ENCODE peak calls at places on chromosomes 12 and 14, in seven cellular contexts. One of them, this sample, is unnamed.

GRCh38 chr12:6093764-6094163 is 30.7 kb downstream of the VWF start:
- DNase-seq in tibial nerve: no peak
- DNase-seq in HCT116: no peak
- DNase-seq in suprapubic skin: peak
- DNase-seq in IMR-90: no peak
- DNase-seq in lower leg skin: peak
- DNase-seq in heart left ventricle: no peak
- DNase-seq in this sample: no peak

GRCh38 chr12:115867854-115868253 is 409.6 kb downstream of the MED13L start:
- DNase-seq in tibial nerve: no peak
- DNase-seq in HCT116: no peak
- DNase-seq in suprapubic skin: no peak
- DNase-seq in IMR-90: no peak
- DNase-seq in lower leg skin: no peak
- DNase-seq in heart left ventricle: no peak
- DNase-seq in this sample: no peak

GRCh38 chr14:65972346-65972745 is 513.8 kb upstream of the CCDC196 start:
- DNase-seq in tibial nerve: no peak
- DNase-seq in HCT116: no peak
- DNase-seq in suprapubic skin: no peak
- DNase-seq in IMR-90: no peak
- DNase-seq in lower leg skin: no peak
- DNase-seq in heart left ventricle: no peak
- DNase-seq in this sample: no peak

GRCh38 chr14:96502621-96503251 is 554 bp downstream of the PAPOLA start:
- DNase-seq in tibial nerve: no peak
- DNase-seq in HCT116: no peak
- DNase-seq in suprapubic skin: peak
- DNase-seq in IMR-90: peak
- DNase-seq in lower leg skin: peak
- DNase-seq in heart left ventricle: peak
- DNase-seq in this sample: no peak

GRCh38 chr14:102095231-102095870 is 8.5 kb upstream of the HSP90AA1 start:
- DNase-seq in tibial nerve: no peak
- DNase-seq in HCT116: no peak
- DNase-seq in suprapubic skin: no peak
- DNase-seq in IMR-90: peak
- DNase-seq in lower leg skin: no peak
- DNase-seq in heart left ventricle: no peak
- DNase-seq in this sample: no peak

GRCh38 chr12:68617160-68617926 is 6.6 kb downstream of the RAP1B start:
- DNase-seq in tibial nerve: no peak
- DNase-seq in HCT116: no peak
- DNase-seq in suprapubic skin: no peak
- DNase-seq in IMR-90: peak
- DNase-seq in lower leg skin: no peak
- DNase-seq in heart left ventricle: no peak
- DNase-seq in this sample: no peak

GRCh38 chr14:87979689-87980088 is 13.3 kb downstream of the GALC start:
- DNase-seq in tibial nerve: no peak
- DNase-seq in HCT116: no peak
- DNase-seq in suprapubic skin: no peak
- DNase-seq in IMR-90: no peak
- DNase-seq in lower leg skin: no peak
- DNase-seq in heart left ventricle: no peak
- DNase-seq in this sample: no peak

GRCh38 chr12:124465473-124465872 is 101.9 kb downstream of the NCOR2 start:
- DNase-seq in tibial nerve: no peak
- DNase-seq in HCT116: no peak
- DNase-seq in suprapubic skin: no peak
- DNase-seq in IMR-90: no peak
- DNase-seq in lower leg skin: no peak
- DNase-seq in heart left ventricle: no peak
- DNase-seq in this sample: no peak

GRCh38 chr12:93197067-93197593 is 180.6 kb upstream of the NUDT4 start:
- DNase-seq in tibial nerve: no peak
- DNase-seq in HCT116: no peak
- DNase-seq in suprapubic skin: no peak
- DNase-seq in IMR-90: peak
- DNase-seq in lower leg skin: no peak
- DNase-seq in heart left ventricle: no peak
- DNase-seq in this sample: no peak

GRCh38 chr12:47781479-47782371 is 8.7 kb downstream of the SLC48A1 start:
- DNase-seq in tibial nerve: no peak
- DNase-seq in HCT116: no peak
- DNase-seq in suprapubic skin: no peak
- DNase-seq in IMR-90: no peak
- DNase-seq in lower leg skin: no peak
- DNase-seq in heart left ventricle: peak
- DNase-seq in this sample: no peak

GRCh38 chr12:31591308-31591901 is 469 bp upstream of the DENND5B start:
- DNase-seq in tibial nerve: no peak
- DNase-seq in HCT116: no peak
- DNase-seq in suprapubic skin: no peak
- DNase-seq in IMR-90: no peak
- DNase-seq in lower leg skin: no peak
- DNase-seq in heart left ventricle: no peak
- DNase-seq in this sample: peak

GRCh38 chr12:27866382-27867101 is 86.5 kb upstream of the MANSC4 start:
- DNase-seq in tibial nerve: no peak
- DNase-seq in HCT116: no peak
- DNase-seq in suprapubic skin: no peak
- DNase-seq in IMR-90: peak
- DNase-seq in lower leg skin: no peak
- DNase-seq in heart left ventricle: no peak
- DNase-seq in this sample: no peak

GRCh38 chr14:100476012-100476822 is 111.0 kb downstream of the BEGAIN start:
- DNase-seq in tibial nerve: no peak
- DNase-seq in HCT116: peak
- DNase-seq in suprapubic skin: no peak
- DNase-seq in IMR-90: peak
- DNase-seq in lower leg skin: no peak
- DNase-seq in heart left ventricle: no peak
- DNase-seq in this sample: no peak

GRCh38 chr14:85415015-85415712 is 114.8 kb upstream of the FLRT2 start:
- DNase-seq in tibial nerve: peak
- DNase-seq in HCT116: no peak
- DNase-seq in suprapubic skin: no peak
- DNase-seq in IMR-90: peak
- DNase-seq in lower leg skin: peak
- DNase-seq in heart left ventricle: no peak
- DNase-seq in this sample: no peak

GRCh38 chr12:96247567-96247962 is 53.4 kb downstream of the ELK3 start:
- DNase-seq in tibial nerve: no peak
- DNase-seq in HCT116: no peak
- DNase-seq in suprapubic skin: no peak
- DNase-seq in IMR-90: peak
- DNase-seq in lower leg skin: peak
- DNase-seq in heart left ventricle: no peak
- DNase-seq in this sample: no peak

GRCh38 chr12:91406920-91407341 is 224.3 kb upstream of the DCN start:
- DNase-seq in tibial nerve: no peak
- DNase-seq in HCT116: peak
- DNase-seq in suprapubic skin: no peak
- DNase-seq in IMR-90: no peak
- DNase-seq in lower leg skin: no peak
- DNase-seq in heart left ventricle: no peak
- DNase-seq in this sample: no peak

GRCh38 chr12:47818007-47818376 is 1.7 kb downstream of the HDAC7 start:
- DNase-seq in tibial nerve: no peak
- DNase-seq in HCT116: no peak
- DNase-seq in suprapubic skin: no peak
- DNase-seq in IMR-90: no peak
- DNase-seq in lower leg skin: no peak
- DNase-seq in heart left ventricle: no peak
- DNase-seq in this sample: peak

GRCh38 chr12:71731439-71732356 is 23.0 kb upstream of the RAB21 start:
- DNase-seq in tibial nerve: no peak
- DNase-seq in HCT116: no peak
- DNase-seq in suprapubic skin: no peak
- DNase-seq in IMR-90: peak
- DNase-seq in lower leg skin: peak
- DNase-seq in heart left ventricle: no peak
- DNase-seq in this sample: peak

GRCh38 chr14:95387826-95388445 is 68.2 kb upstream of the CLMN start:
- DNase-seq in tibial nerve: no peak
- DNase-seq in HCT116: no peak
- DNase-seq in suprapubic skin: peak
- DNase-seq in IMR-90: no peak
- DNase-seq in lower leg skin: peak
- DNase-seq in heart left ventricle: no peak
- DNase-seq in this sample: no peak

GRCh38 chr14:78202976-78203375 is 32.8 kb downstream of the NRXN3 start:
- DNase-seq in tibial nerve: no peak
- DNase-seq in HCT116: no peak
- DNase-seq in suprapubic skin: no peak
- DNase-seq in IMR-90: no peak
- DNase-seq in lower leg skin: peak
- DNase-seq in heart left ventricle: no peak
- DNase-seq in this sample: no peak

GRCh38 chr14:33163109-33163508 is 224.4 kb downstream of the NPAS3 start:
- DNase-seq in tibial nerve: no peak
- DNase-seq in HCT116: no peak
- DNase-seq in suprapubic skin: no peak
- DNase-seq in IMR-90: no peak
- DNase-seq in lower leg skin: no peak
- DNase-seq in heart left ventricle: no peak
- DNase-seq in this sample: no peak

GRCh38 chr12:92085040-92085439 is 60.6 kb downstream of the BTG1 start:
- DNase-seq in tibial nerve: no peak
- DNase-seq in HCT116: no peak
- DNase-seq in suprapubic skin: no peak
- DNase-seq in IMR-90: peak
- DNase-seq in lower leg skin: no peak
- DNase-seq in heart left ventricle: no peak
- DNase-seq in this sample: no peak

GRCh38 chr12:104546575-104546974 is 89.8 kb downstream of the CHST11 start:
- DNase-seq in tibial nerve: no peak
- DNase-seq in HCT116: no peak
- DNase-seq in suprapubic skin: no peak
- DNase-seq in IMR-90: no peak
- DNase-seq in lower leg skin: no peak
- DNase-seq in heart left ventricle: no peak
- DNase-seq in this sample: no peak

DNA sequence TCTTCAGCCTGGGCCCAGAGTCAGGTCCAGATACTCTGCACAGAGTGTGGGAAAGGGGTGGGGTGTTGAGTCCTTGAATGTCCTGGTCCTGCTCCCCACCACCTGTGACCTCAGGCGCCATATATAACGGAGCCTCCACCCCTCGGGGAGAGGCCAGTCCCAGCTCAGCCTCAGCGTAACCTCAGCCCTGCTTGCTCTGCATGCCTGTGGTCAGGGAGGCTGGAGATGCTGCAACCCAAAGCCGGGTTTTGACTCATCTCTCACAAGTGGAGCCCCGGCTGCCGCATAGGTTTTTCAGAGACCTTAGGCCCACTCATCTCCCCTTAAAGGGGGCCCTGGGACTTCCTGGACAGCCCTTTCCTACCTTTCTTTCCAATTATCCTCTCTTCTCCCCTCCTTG is 1.3 kb downstream of the ITGB7 start:
- DNase-seq in tibial nerve: no peak
- DNase-seq in HCT116: no peak
- DNase-seq in suprapubic skin: peak
- DNase-seq in IMR-90: peak
- DNase-seq in lower leg skin: no peak
- DNase-seq in heart left ventricle: no peak
- DNase-seq in this sample: peak
- TF ChIP-seq POLR2A in tibial nerve: no peak
- TF ChIP-seq POLR2A in HCT116: no peak
- TF ChIP-seq POLR2A in suprapubic skin: no peak
- TF ChIP-seq POLR2A in IMR-90: no peak
- TF ChIP-seq POLR2A in lower leg skin: no peak
- TF ChIP-seq POLR2A in heart left ventricle: no peak
- TF ChIP-seq POLR2A in this sample: no peak

GRCh38 chr14:68766299-68767247 is 26.3 kb downstream of the ZFP36L1 start:
- DNase-seq in tibial nerve: no peak
- DNase-seq in HCT116: no peak
- DNase-seq in suprapubic skin: no peak
- DNase-seq in IMR-90: no peak
- DNase-seq in lower leg skin: no peak
- DNase-seq in heart left ventricle: no peak
- DNase-seq in this sample: no peak
- TF ChIP-seq CTCF in tibial nerve: no peak
- TF ChIP-seq CTCF in HCT116: no peak
- TF ChIP-seq CTCF in suprapubic skin: no peak
- TF ChIP-seq CTCF in IMR-90: no peak
- TF ChIP-seq CTCF in lower leg skin: no peak
- TF ChIP-seq CTCF in heart left ventricle: no peak
- TF ChIP-seq CTCF in this sample: no peak

GRCh38 chr14:30340495-30340894 is 218.5 kb upstream of the G2E3 start:
- DNase-seq in tibial nerve: no peak
- DNase-seq in HCT116: no peak
- DNase-seq in suprapubic skin: no peak
- DNase-seq in IMR-90: no peak
- DNase-seq in lower leg skin: no peak
- DNase-seq in heart left ventricle: no peak
- DNase-seq in this sample: no peak

GRCh38 chr14:30333934-30334333 is 225.0 kb upstream of the G2E3 start:
- DNase-seq in tibial nerve: no peak
- DNase-seq in HCT116: no peak
- DNase-seq in suprapubic skin: no peak
- DNase-seq in IMR-90: peak
- DNase-seq in lower leg skin: no peak
- DNase-seq in heart left ventricle: no peak
- DNase-seq in this sample: no peak

GRCh38 chr14:30337456-30337855 is 221.5 kb upstream of the G2E3 start:
- DNase-seq in tibial nerve: no peak
- DNase-seq in HCT116: no peak
- DNase-seq in suprapubic skin: no peak
- DNase-seq in IMR-90: no peak
- DNase-seq in lower leg skin: no peak
- DNase-seq in heart left ventricle: no peak
- DNase-seq in this sample: no peak

GRCh38 chr14:30339311-30339901 is 219.6 kb upstream of the G2E3 start:
- DNase-seq in tibial nerve: no peak
- DNase-seq in HCT116: no peak
- DNase-seq in suprapubic skin: no peak
- DNase-seq in IMR-90: no peak
- DNase-seq in lower leg skin: no peak
- DNase-seq in heart left ventricle: no peak
- DNase-seq in this sample: no peak
- TF ChIP-seq POLR2A in tibial nerve: no peak
- TF ChIP-seq POLR2A in HCT116: no peak
- TF ChIP-seq POLR2A in suprapubic skin: no peak
- TF ChIP-seq POLR2A in IMR-90: no peak
- TF ChIP-seq POLR2A in lower leg skin: no peak
- TF ChIP-seq POLR2A in heart left ventricle: no peak
- TF ChIP-seq POLR2A in this sample: no peak

DNA sequence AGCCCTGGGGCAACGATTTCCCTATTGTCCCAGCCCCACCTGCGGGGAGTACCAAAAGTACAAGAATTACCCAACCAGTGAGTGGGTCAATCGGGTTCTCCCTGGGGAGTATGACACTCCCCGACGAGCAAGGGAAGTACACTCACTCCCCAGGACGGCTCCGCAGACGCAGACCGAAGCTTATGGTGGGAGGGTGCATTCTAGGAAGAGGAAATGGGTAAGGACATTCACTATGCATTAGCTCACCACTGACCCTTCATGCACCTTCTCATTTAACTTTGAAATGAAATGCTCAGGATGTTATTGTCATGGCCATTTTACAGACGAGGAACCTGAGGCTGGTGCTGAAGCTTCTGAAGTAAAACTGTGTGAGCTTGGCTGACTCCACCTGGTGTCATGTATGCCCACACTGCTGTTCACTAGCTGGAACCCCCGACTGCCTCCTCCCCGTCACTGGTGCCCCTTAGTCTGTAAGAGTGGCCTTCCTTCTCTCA is 45.8 kb upstream of the TMED10 start:
- DNase-seq in tibial nerve: no peak
- DNase-seq in HCT116: no peak
- DNase-seq in suprapubic skin: no peak
- DNase-seq in IMR-90: peak
- DNase-seq in lower leg skin: no peak
- DNase-seq in heart left ventricle: no peak
- DNase-seq in this sample: peak
- TF ChIP-seq CTCF in tibial nerve: no peak
- TF ChIP-seq CTCF in HCT116: no peak
- TF ChIP-seq CTCF in suprapubic skin: no peak
- TF ChIP-seq CTCF in IMR-90: no peak
- TF ChIP-seq CTCF in lower leg skin: no peak
- TF ChIP-seq CTCF in heart left ventricle: no peak
- TF ChIP-seq CTCF in this sample: no peak

This sample was measured in Peyer's patch.